ENCODE peak calls at places on chromosome 6, in five cellular contexts. W is upper lobe of left lung, A is ovary, S is testis, N is Peyer's patch. H is an unnamed sample.
A peak's percentile ranks its signal among the peaks of the same experiment; 100 is the strongest.

GRCh38 chr6:3962897-3963296 is 113.7 kb downstream of the FAM50B start:
- DNase-seq in N (no peak), A (no peak), W (no peak), S (no peak), H (no peak)

GRCh38 chr6:163867518-163868292 is 453.2 kb downstream of the QKI start:
- DNase-seq in W (peak; percentile 41), S (peak; percentile 19), A (no peak), N (no peak), H (no peak)

GRCh38 chr6:170459451-170459850 is 93.7 kb downstream of the PSMB1 start:
- DNase-seq in N (peak; percentile 31), W (no peak), A (no peak), S (no peak), H (no peak)

GRCh38 chr6:44831002-44831610 is 443.6 kb downstream of the CDC5L start:
- DNase-seq in N (no peak), S (no peak), A (no peak), W (no peak), H (no peak)

GRCh38 chr6:147203311-147204059 is 732 bp upstream of the STXBP5 start:
- DNase-seq in S (peak; percentile 61), W (peak; percentile 96), A (peak; percentile 72), N (peak; percentile 48), H (peak; percentile 82)

GRCh38 chr6:109073344-109074235 is 21.1 kb downstream of the SESN1 start:
- DNase-seq in N (no peak), A (no peak), S (peak; percentile 57), W (no peak), H (no peak)

GRCh38 chr6:147567141-147567805 is 58.8 kb downstream of the SAMD5 start:
- DNase-seq in S (no peak), A (no peak), N (no peak), W (no peak), H (no peak)

GRCh38 chr6:34248198-34248726 is 544 bp downstream of the SMIM29 start:
- DNase-seq in W (peak; percentile 82), A (peak; percentile 58), S (peak; percentile 79), N (peak; percentile 63), H (peak; percentile 88)

GRCh38 chr6:163741342-163741741 is 326.8 kb downstream of the QKI start:
- DNase-seq in N (no peak), S (no peak), W (no peak), A (no peak), H (no peak)

GRCh38 chr6:99241905-99242534 is 107.5 kb downstream of the FAXC start:
- DNase-seq in A (no peak), W (no peak), N (no peak), S (peak; percentile 32), H (no peak)

GRCh38 chr6:134674562-134674961 is 275.3 kb downstream of the ALDH8A1 start:
- DNase-seq in N (no peak), A (no peak), S (no peak), W (no peak), H (no peak)

GRCh38 chr6:133606833-133607232 is 282.1 kb upstream of the TCF21 start:
- DNase-seq in A (no peak), S (no peak), W (no peak), N (no peak), H (no peak)

GRCh38 chr6:4136354-4136831 is 1.0 kb upstream of the ECI2 start:
- DNase-seq in W (no peak), A (no peak), N (no peak), S (no peak), H (no peak)

GRCh38 chr6:3457710-3458605 is 1.1 kb upstream of the SLC22A23 start:
- DNase-seq in W (no peak), N (no peak), A (no peak), S (peak; percentile 28), H (peak; percentile 76)

GRCh38 chr6:167497387-167498056 is 172.6 kb downstream of the TTLL2 start:
- DNase-seq in S (no peak), N (no peak), A (no peak), W (no peak), H (peak; percentile 12)

GRCh38 chr6:90304308-90304707 is 7.7 kb upstream of the BACH2 start:
- DNase-seq in S (no peak), A (no peak), N (peak; percentile 69), W (no peak), H (no peak)

GRCh38 chr6:28659250-28659566 is 133.5 kb downstream of the GPX5 start:
- DNase-seq in A (no peak), N (no peak), S (no peak), W (no peak), H (no peak)

GRCh38 chr6:85240787-85241186 is 209.1 kb upstream of the NT5E start:
- DNase-seq in N (no peak), A (no peak), S (no peak), W (no peak), H (no peak)

GRCh38 chr6:21598662-21599061 is 5.1 kb downstream of the SOX4 start:
- DNase-seq in A (no peak), W (no peak), S (no peak), N (no peak), H (no peak)

GRCh38 chr6:24493945-24494725 is 634 bp upstream of the ALDH5A1 start:
- DNase-seq in N (no peak), A (no peak), W (no peak), S (peak; percentile 19), H (no peak)

GRCh38 chr6:106894978-106895702 is 79.4 kb downstream of the CD24 start:
- DNase-seq in W (no peak), S (no peak), N (no peak), A (no peak), H (no peak)

GRCh38 chr6:43058511-43058910 is 723 bp downstream of the MRPL2 start:
- DNase-seq in A (no peak), S (no peak), N (no peak), W (no peak), H (no peak)

GRCh38 chr6:158150701-158151100 is 17.4 kb downstream of the SERAC1 start:
- DNase-seq in A (no peak), N (no peak), S (no peak), W (no peak), H (no peak)

GRCh38 chr6:56831334-56831733 is 123.6 kb upstream of the BEND6 start:
- DNase-seq in W (no peak), A (no peak), N (no peak), S (no peak), H (no peak)

GRCh38 chr6:40205004-40205403 is 270.7 kb upstream of the MOCS1 start:
- DNase-seq in N (no peak), A (no peak), W (no peak), S (no peak), H (no peak)
- H3K9me3 ChIP-seq in N (no peaks in the 10 kb centered on the region), A (no peaks in the 10 kb centered on the region), W (no peaks in the 10 kb centered on the region), S (no peaks in the 10 kb centered on the region), H (peaks cover 22% of the 10 kb centered on the region)

GRCh38 chr6:31718294-31718693 is 3.1 kb downstream of the LY6G6D start:
- DNase-seq in S (no peak), N (no peak), A (no peak), W (no peak), H (no peak)

GRCh38 chr6:31715022-31715683 is at the start of gene LY6G6D:
- DNase-seq in S (no peak), N (no peak), A (no peak), W (no peak), H (no peak)

GRCh38 chr6:31719001-31719400 is 2.5 kb downstream of the LY6G6C start:
- DNase-seq in A (no peak), S (no peak), N (no peak), W (peak; percentile 34), H (no peak)

GRCh38 chr6:31720196-31720770 is 1.3 kb downstream of the LY6G6C start:
- DNase-seq in S (no peak), W (no peak), A (no peak), N (no peak), H (no peak)

GRCh38 chr6:31717499-31718222 is 2.5 kb downstream of the LY6G6D start:
- DNase-seq in W (peak; percentile 39), N (no peak), A (no peak), S (no peak), H (no peak)
- TF ChIP-seq CTCF in W (no peak), N (no peak), A (no peak), S (no peak), H (no peak)

DNA sequence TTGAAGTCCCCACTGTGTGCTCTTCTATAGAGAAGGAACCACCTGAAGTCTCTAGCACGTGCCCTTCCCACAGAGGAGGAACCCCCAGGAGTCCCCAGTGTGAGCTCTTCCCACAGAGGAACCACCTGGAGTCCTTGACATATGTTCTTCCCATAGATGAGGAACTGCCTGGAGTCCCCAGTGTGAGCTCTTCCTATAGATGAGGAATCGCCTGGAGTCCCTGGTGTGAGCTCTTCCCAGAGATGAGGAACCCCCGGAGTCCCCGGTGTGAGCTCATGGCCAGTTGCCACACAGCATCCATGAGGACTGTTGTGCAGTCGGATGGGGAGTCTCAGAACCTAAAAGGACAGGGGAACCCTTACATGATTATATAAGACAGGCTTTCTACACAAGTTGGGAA is 158.1 kb upstream of the THBS2 start:
- DNase-seq in N (no peak), W (no peak), A (no peak), S (no peak), H (no peak)
- H3K9me3 ChIP-seq in N (no peaks in the 10 kb centered on the region), W (no peaks in the 10 kb centered on the region), A (no peaks in the 10 kb centered on the region), S (no peaks in the 10 kb centered on the region), H (peaks cover 3% of the 10 kb centered on the region)

GRCh38 chr6:18277181-18278006 is 13.1 kb upstream of the DEK start:
- DNase-seq in W (peak; percentile 86), A (no peak), S (no peak), N (no peak), H (no peak)
- TF ChIP-seq CTCF in W (no peak), A (no peak), S (no peak), N (no peak), H (no peak)

GRCh38 chr6:121366184-121366521 is 31.9 kb upstream of the TBC1D32 start:
- DNase-seq in W (no peak), S (no peak), A (no peak), N (no peak), H (no peak)
- H3K9me3 ChIP-seq in W (no peaks in the 10 kb centered on the region), S (no peaks in the 10 kb centered on the region), A (no peaks in the 10 kb centered on the region), N (no peaks in the 10 kb centered on the region), H (no peaks in the 10 kb centered on the region)

H was measured in sigmoid colon.